ENCODE peak calls at places on chromosome 13, in five cellular contexts. E is amniotic stem cell; I is activated CD4-positive, alpha-beta T cell treated with anti-CD3 and anti-CD28 coated beads for 4 hours; K is HCT116; L is AG04450. X is an unnamed sample.

GRCh38 chr13:46086985-46087384 is 17.8 kb downstream of the CPB2 start:
- DNase-seq in K (no peak), L (no peak), I (no peak), E (no peak), X (no peak)

GRCh38 chr13:61774903-61775302 is 359.3 kb upstream of the PCDH20 start:
- DNase-seq in E (no peak), I (no peak), K (no peak), L (no peak), X (no peak)

GRCh38 chr13:40271931-40272775 is 394.3 kb downstream of the FOXO1 start:
- DNase-seq in E (no peak), I (peak; percentile 64), L (no peak), K (no peak), X (peak; percentile 48)

GRCh38 chr13:32209670-32210069 is 105.5 kb downstream of the ZAR1L start:
- DNase-seq in I (no peak), L (no peak), K (no peak), E (no peak), X (no peak)

GRCh38 chr13:113853518-113854237 is 10.2 kb downstream of the GAS6 start:
- DNase-seq in I (no peak), K (no peak), E (no peak), L (no peak), X (no peak)

GRCh38 chr13:27135023-27135422 is 36.6 kb downstream of the USP12 start:
- DNase-seq in L (no peak), I (no peak), K (no peak), E (no peak), X (no peak)

GRCh38 chr13:103431880-103432279 is 365.7 kb upstream of the SLC10A2 start:
- DNase-seq in E (no peak), L (no peak), I (no peak), K (no peak), X (no peak)

GRCh38 chr13:29156136-29156535 is 336.0 kb downstream of the MTUS2 start:
- DNase-seq in K (no peak), E (no peak), I (no peak), L (no peak), X (no peak)

GRCh38 chr13:23488442-23488841 is 54.9 kb upstream of the SACS start:
- DNase-seq in I (no peak), E (no peak), K (no peak), L (no peak), X (peak; percentile 59)

GRCh38 chr13:37686501-37686900 is 87.9 kb upstream of the POSTN start:
- DNase-seq in L (no peak), I (no peak), E (no peak), K (no peak), X (no peak)

GRCh38 chr13:32838985-32839384 is 177.2 kb upstream of the KL start:
- DNase-seq in L (no peak), I (no peak), K (no peak), E (no peak), X (no peak)

GRCh38 chr13:101520672-101521071 is 68.2 kb downstream of the ITGBL1 start:
- DNase-seq in L (peak; percentile 15), I (no peak), K (no peak), E (no peak), X (no peak)

X was measured in epithelial cell of prostate.